ENCODE peak calls at places on chromosomes 11 and 22, in four cellular contexts. One of them, this sample, is unnamed.

GRCh38 chr11:76206327-76207081 is at the start of gene WNT11:
- DNase-seq in brain microvascular endothelial cell: peak
- DNase-seq in AG04450: no peak
- DNase-seq in IMR-90: no peak
- DNase-seq in this sample: no peak

GRCh38 chr11:11864803-11865202 is 23.0 kb downstream of the USP47 start:
- DNase-seq in AG04450: no peak
- DNase-seq in brain microvascular endothelial cell: no peak
- DNase-seq in IMR-90: no peak
- DNase-seq in this sample: no peak

GRCh38 chr11:57276857-57277505 is 39.9 kb upstream of the APLNR start:
- DNase-seq in IMR-90: peak
- DNase-seq in AG04450: no peak
- DNase-seq in brain microvascular endothelial cell: no peak
- DNase-seq in this sample: no peak

GRCh38 chr11:122852071-122852831 is 14.0 kb downstream of the CRTAM start:
- DNase-seq in AG04450: no peak
- DNase-seq in brain microvascular endothelial cell: peak
- DNase-seq in IMR-90: peak
- DNase-seq in this sample: no peak

GRCh38 chr11:23406131-23406819 is 546.0 kb upstream of the CCDC179 start:
- DNase-seq in IMR-90: no peak
- DNase-seq in brain microvascular endothelial cell: no peak
- DNase-seq in AG04450: no peak
- DNase-seq in this sample: no peak

GRCh38 chr11:93541884-93542752 is 1.1 kb downstream of the SMCO4 start:
- DNase-seq in IMR-90: peak
- DNase-seq in AG04450: no peak
- DNase-seq in brain microvascular endothelial cell: peak
- DNase-seq in this sample: no peak

GRCh38 chr11:43419460-43419859 is 60.7 kb downstream of the TTC17 start:
- DNase-seq in IMR-90: peak
- DNase-seq in AG04450: no peak
- DNase-seq in brain microvascular endothelial cell: peak
- DNase-seq in this sample: no peak

GRCh38 chr22:19927696-19928095 is 13.9 kb upstream of the COMT start:
- DNase-seq in brain microvascular endothelial cell: no peak
- DNase-seq in AG04450: no peak
- DNase-seq in IMR-90: no peak
- DNase-seq in this sample: peak

GRCh38 chr11:47003180-47003877 is 66.8 kb downstream of the CSTPP1 start:
- DNase-seq in brain microvascular endothelial cell: no peak
- DNase-seq in IMR-90: no peak
- DNase-seq in AG04450: no peak
- DNase-seq in this sample: no peak

GRCh38 chr11:3127706-3128355 is 37.3 kb downstream of the OSBPL5 start:
- DNase-seq in IMR-90: no peak
- DNase-seq in AG04450: no peak
- DNase-seq in brain microvascular endothelial cell: no peak
- DNase-seq in this sample: no peak

GRCh38 chr11:26842458-26842841 is 120.6 kb upstream of the SLC5A12 start:
- DNase-seq in AG04450: no peak
- DNase-seq in brain microvascular endothelial cell: no peak
- DNase-seq in IMR-90: peak
- DNase-seq in this sample: no peak

GRCh38 chr22:44926124-44926475 is 83.7 kb downstream of the PHF21B start:
- DNase-seq in AG04450: no peak
- DNase-seq in IMR-90: no peak
- DNase-seq in brain microvascular endothelial cell: no peak
- DNase-seq in this sample: peak

GRCh38 chr22:43953988-43954771 is 1.1 kb upstream of the SAMM50 start:
- DNase-seq in brain microvascular endothelial cell: no peak
- DNase-seq in IMR-90: no peak
- DNase-seq in AG04450: no peak
- DNase-seq in this sample: peak

GRCh38 chr22:32473388-32473952 is 1.1 kb upstream of the FBXO7 start:
- DNase-seq in AG04450: peak
- DNase-seq in brain microvascular endothelial cell: peak
- DNase-seq in IMR-90: peak
- DNase-seq in this sample: no peak

GRCh38 chr22:49853981-49854791 is 542 bp downstream of the ZBED4 start:
- DNase-seq in IMR-90: peak
- DNase-seq in AG04450: no peak
- DNase-seq in brain microvascular endothelial cell: peak
- DNase-seq in this sample: no peak

GRCh38 chr11:1917523-1918435 is 1.7 kb upstream of the TNNT3 start:
- DNase-seq in AG04450: no peak
- DNase-seq in IMR-90: no peak
- DNase-seq in brain microvascular endothelial cell: no peak
- DNase-seq in this sample: peak

GRCh38 chr11:131146817-131147490 is 223.5 kb upstream of the NTM start:
- DNase-seq in brain microvascular endothelial cell: no peak
- DNase-seq in AG04450: no peak
- DNase-seq in IMR-90: peak
- DNase-seq in this sample: no peak

GRCh38 chr11:57662893-57663292 is 5.0 kb upstream of the ZDHHC5 start:
- DNase-seq in IMR-90: no peak
- DNase-seq in AG04450: no peak
- DNase-seq in brain microvascular endothelial cell: no peak
- DNase-seq in this sample: no peak

GRCh38 chr22:30602049-30602448 is 4.9 kb upstream of the TCN2 start:
- DNase-seq in brain microvascular endothelial cell: peak
- DNase-seq in AG04450: no peak
- DNase-seq in IMR-90: peak
- DNase-seq in this sample: no peak

GRCh38 chr11:105860105-105860504 is 161.9 kb downstream of the MSANTD4 start:
- DNase-seq in AG04450: no peak
- DNase-seq in IMR-90: no peak
- DNase-seq in brain microvascular endothelial cell: no peak
- DNase-seq in this sample: no peak

GRCh38 chr11:105861225-105861624 is 160.8 kb downstream of the MSANTD4 start:
- DNase-seq in IMR-90: peak
- DNase-seq in AG04450: no peak
- DNase-seq in brain microvascular endothelial cell: no peak
- DNase-seq in this sample: no peak

GRCh38 chr11:105856954-105857353 is 165.1 kb downstream of the MSANTD4 start:
- DNase-seq in brain microvascular endothelial cell: no peak
- DNase-seq in AG04450: no peak
- DNase-seq in IMR-90: no peak
- DNase-seq in this sample: no peak

GRCh38 chr11:105867742-105868141 is 154.3 kb downstream of the MSANTD4 start:
- DNase-seq in AG04450: no peak
- DNase-seq in IMR-90: peak
- DNase-seq in brain microvascular endothelial cell: no peak
- DNase-seq in this sample: no peak

GRCh38 chr11:105862736-105863367 is 159.2 kb downstream of the MSANTD4 start:
- DNase-seq in IMR-90: peak
- DNase-seq in AG04450: peak
- DNase-seq in brain microvascular endothelial cell: peak
- DNase-seq in this sample: no peak
- TF ChIP-seq CTCF in IMR-90: peak
- TF ChIP-seq CTCF in AG04450: peak
- TF ChIP-seq CTCF in brain microvascular endothelial cell: peak
- TF ChIP-seq CTCF in this sample: peak

GRCh38 chr11:28628412-28628811 is 520.2 kb downstream of the METTL15 start:
- DNase-seq in AG04450: no peak
- DNase-seq in brain microvascular endothelial cell: no peak
- DNase-seq in IMR-90: no peak
- DNase-seq in this sample: no peak
- TF ChIP-seq CTCF in AG04450: no peak
- TF ChIP-seq CTCF in brain microvascular endothelial cell: no peak
- TF ChIP-seq CTCF in IMR-90: no peak
- TF ChIP-seq CTCF in this sample: no peak

DNA sequence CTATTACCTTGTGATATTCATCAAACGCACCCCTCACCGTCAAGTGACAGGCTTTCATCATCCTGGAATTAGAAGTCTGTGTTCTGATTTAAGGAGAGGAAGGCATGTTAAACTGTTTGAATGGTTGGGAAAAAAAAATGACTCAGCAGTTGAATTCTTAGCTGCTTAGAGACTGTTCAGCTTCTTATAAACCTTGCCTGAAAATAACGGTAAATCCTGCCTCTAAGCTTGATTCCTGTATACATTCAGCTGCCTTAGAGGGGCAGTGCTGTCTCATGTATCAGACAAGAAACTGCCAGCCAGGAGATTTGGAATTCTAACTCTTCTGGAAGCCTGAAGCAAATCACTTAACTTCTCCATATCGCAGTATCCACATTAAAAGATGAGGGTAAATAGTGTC is 437.4 kb downstream of the JRKL start:
- DNase-seq in AG04450: no peak
- DNase-seq in IMR-90: peak
- DNase-seq in brain microvascular endothelial cell: no peak
- DNase-seq in this sample: no peak
- TF ChIP-seq CTCF in AG04450: no peak
- TF ChIP-seq CTCF in IMR-90: peak
- TF ChIP-seq CTCF in brain microvascular endothelial cell: no peak
- TF ChIP-seq CTCF in this sample: peak

GRCh38 chr11:74699615-74700396 is 31.4 kb downstream of the CHRDL2 start:
- DNase-seq in brain microvascular endothelial cell: no peak
- DNase-seq in AG04450: no peak
- DNase-seq in IMR-90: no peak
- DNase-seq in this sample: no peak

GRCh38 chr11:74703211-74703610 is 28.0 kb downstream of the CHRDL2 start:
- DNase-seq in IMR-90: no peak
- DNase-seq in AG04450: no peak
- DNase-seq in brain microvascular endothelial cell: no peak
- DNase-seq in this sample: no peak

GRCh38 chr11:74702383-74703007 is 28.7 kb downstream of the CHRDL2 start:
- DNase-seq in brain microvascular endothelial cell: peak
- DNase-seq in IMR-90: peak
- DNase-seq in AG04450: peak
- DNase-seq in this sample: no peak

GRCh38 chr11:74697722-74698121 is 33.5 kb downstream of the CHRDL2 start:
- DNase-seq in IMR-90: no peak
- DNase-seq in brain microvascular endothelial cell: no peak
- DNase-seq in AG04450: no peak
- DNase-seq in this sample: no peak

DNA sequence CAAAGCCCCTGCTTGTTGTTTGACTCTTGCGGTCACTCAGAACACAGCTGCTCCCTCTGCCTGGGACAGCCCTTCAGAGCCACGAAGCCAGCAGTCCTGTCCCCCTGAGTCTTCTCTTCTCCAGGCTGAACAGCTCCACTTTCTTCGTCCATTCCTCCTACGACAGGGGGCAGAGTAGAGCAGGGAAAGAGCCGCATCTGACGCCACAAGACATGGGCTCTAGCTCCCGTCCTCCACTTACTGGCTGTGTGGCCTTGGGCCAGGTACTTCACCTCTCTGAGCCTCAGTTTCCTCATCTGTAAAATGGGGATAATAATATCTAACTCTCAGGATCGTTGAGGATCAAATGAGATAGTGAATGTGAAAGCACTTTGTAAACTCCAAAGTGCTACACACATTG is 29.9 kb downstream of the CHRDL2 start:
- DNase-seq in IMR-90: no peak
- DNase-seq in brain microvascular endothelial cell: no peak
- DNase-seq in AG04450: no peak
- DNase-seq in this sample: no peak
- TF ChIP-seq CTCF in IMR-90: peak
- TF ChIP-seq CTCF in brain microvascular endothelial cell: peak
- TF ChIP-seq CTCF in AG04450: peak
- TF ChIP-seq CTCF in this sample: peak